ENCODE peak calls at places on chromosomes 12 and 14, in five cellular contexts. C is GM12878; S is skeletal muscle cell; Y is CD4-positive, CD25-positive, alpha-beta regulatory T cell; L is psoas muscle. I is an unnamed sample.
A peak's percentile ranks its signal among the peaks of the same experiment; 100 is the strongest.

GRCh38 chr12:51536159-51536558 is 54.9 kb upstream of the SCN8A start:
- DNase-seq in C (no peak), S (no peak), Y (no peak), L (no peak), I (no peak)

GRCh38 chr12:22410497-22410896 is 76.0 kb upstream of the ST8SIA1 start:
- DNase-seq in S (no peak), Y (no peak), C (no peak), L (no peak), I (no peak)

GRCh38 chr14:104746071-104746545 is 6.8 kb upstream of the SIVA1 start:
- DNase-seq in S (no peak), Y (no peak), L (peak; percentile 48), C (peak; percentile 16), I (no peak)

GRCh38 chr12:40980346-40981005 is 207.6 kb upstream of the PDZRN4 start:
- DNase-seq in L (no peak), C (no peak), Y (no peak), S (no peak), I (no peak)

GRCh38 chr12:96425973-96426372 is 25.7 kb upstream of the CDK17 start:
- DNase-seq in Y (no peak), L (no peak), S (peak; percentile 69), C (no peak), I (no peak)

GRCh38 chr12:115320967-115321366 is 637.0 kb upstream of the TBX3 start:
- DNase-seq in C (no peak), S (no peak), Y (no peak), L (peak; percentile 71), I (no peak)

GRCh38 chr12:232731-233614 is 19.0 kb upstream of the SLC6A12 start:
- DNase-seq in S (no peak), Y (no peak), C (no peak), L (no peak), I (no peak)

GRCh38 chr12:50569876-50570275 is 65.1 kb downstream of the DIP2B start:
- DNase-seq in Y (no peak), S (no peak), L (no peak), C (no peak), I (no peak)

GRCh38 chr14:104614126-104614812 is 9.7 kb upstream of the TMEM179 start:
- DNase-seq in C (no peak), S (no peak), Y (no peak), L (no peak), I (no peak)

GRCh38 chr14:96568646-96569045 is 66.5 kb downstream of the PAPOLA start:
- DNase-seq in Y (no peak), L (no peak), C (no peak), S (no peak), I (no peak)

GRCh38 chr14:77601846-77602609 is 14.4 kb downstream of the SPTLC2 start:
- DNase-seq in L (no peak), S (no peak), Y (no peak), C (no peak), I (no peak)

GRCh38 chr14:100828448-100828834 is 2.5 kb downstream of the MEG3 start:
- DNase-seq in Y (no peak), S (no peak), L (no peak), C (no peak), I (no peak)

DNA sequence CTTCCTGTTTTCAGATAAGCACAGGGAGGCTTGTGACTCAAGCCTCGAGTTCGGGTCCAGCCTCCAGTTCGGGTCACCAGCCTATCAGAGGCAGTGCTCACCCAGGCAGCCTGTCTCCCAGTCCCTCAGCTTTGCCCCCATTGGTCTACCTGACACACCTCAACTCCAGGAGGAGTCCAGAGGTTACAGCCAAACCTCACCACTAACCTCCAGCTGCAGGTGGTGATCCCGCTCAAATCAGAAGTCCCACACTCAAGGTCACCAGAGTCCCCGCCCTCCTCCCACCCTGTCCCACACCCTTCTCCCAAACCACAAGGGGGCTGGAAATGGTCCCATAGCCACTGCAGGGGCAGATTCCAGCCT is 42.1 kb downstream of the KDM2B start:
- DNase-seq in L (no peak), C (no peak), S (no peak), Y (no peak), I (no peak)
- H3K4me3 ChIP-seq in L (peak overlapping the region; percentile 95), C (peak overlapping the region; percentile 78), S (no peak overlapping the region), Y (peak overlapping the region; percentile 64), I (peak overlapping the region; percentile 39)

DNA sequence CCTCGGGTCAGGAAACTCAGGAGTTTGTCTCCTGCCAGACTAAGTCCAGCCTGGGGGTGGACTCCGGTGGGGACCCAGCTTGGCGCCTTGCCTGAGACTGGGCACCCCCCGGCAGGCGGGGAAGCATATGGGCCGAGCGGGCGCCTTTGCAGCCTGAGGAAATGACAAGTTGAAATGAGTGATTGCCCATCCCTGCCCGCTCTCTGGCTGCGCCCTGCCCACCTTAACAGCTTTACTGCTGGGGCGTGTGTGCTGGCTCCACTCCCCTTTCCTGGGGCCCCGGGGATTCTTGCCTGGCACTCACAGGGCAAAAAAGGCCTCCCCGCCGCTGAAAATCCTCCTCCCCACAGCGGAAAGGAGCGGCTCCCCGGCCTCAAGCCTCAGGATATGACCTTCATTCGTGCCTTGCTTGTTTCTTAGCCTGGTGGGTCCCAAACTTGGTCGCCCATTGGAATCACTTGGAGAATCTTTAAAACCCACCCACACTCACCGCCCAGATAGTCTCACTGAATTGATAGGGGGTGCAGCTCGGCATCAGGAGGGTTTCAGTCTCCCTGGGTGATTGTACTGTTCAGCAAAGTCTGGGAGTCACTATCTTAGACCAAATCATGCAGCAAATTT is 1.5 kb downstream of the RFLNA start:
- DNase-seq in S (no peak), L (peak; percentile 51), Y (no peak), C (no peak), I (no peak)
- H3K4me3 ChIP-seq in S (peak overlapping the region; percentile 47), L (no peak overlapping the region), Y (no peak overlapping the region), C (no peak overlapping the region), I (no peak overlapping the region)

GRCh38 chr12:130952545-130952954 is 1.2 kb upstream of the ADGRD1 start:
- DNase-seq in Y (no peak), S (no peak), C (no peak), L (no peak), I (no peak)
- H3K4me3 ChIP-seq in Y (no peak overlapping the region), S (no peak overlapping the region), C (no peak overlapping the region), L (no peak overlapping the region), I (no peak overlapping the region)

GRCh38 chr12:7934153-7934552 is 1.8 kb downstream of the SLC2A3 start:
- DNase-seq in S (no peak), Y (no peak), C (no peak), L (no peak), I (no peak)

GRCh38 chr12:7933255-7933726 is 2.7 kb downstream of the SLC2A3 start:
- DNase-seq in L (peak; percentile 80), Y (peak; percentile 60), S (peak; percentile 87), C (peak; percentile 79), I (peak; percentile 85)

GRCh38 chr12:7935464-7935772 is 569 bp downstream of the SLC2A3 start:
- DNase-seq in L (no peak), S (no peak), Y (no peak), C (no peak), I (no peak)

GRCh38 chr12:7935773-7936581 is at the start of gene SLC2A3:
- DNase-seq in C (peak; percentile 65), S (peak; percentile 90), L (peak; percentile 55), Y (peak; percentile 75), I (peak; percentile 94)

DNA sequence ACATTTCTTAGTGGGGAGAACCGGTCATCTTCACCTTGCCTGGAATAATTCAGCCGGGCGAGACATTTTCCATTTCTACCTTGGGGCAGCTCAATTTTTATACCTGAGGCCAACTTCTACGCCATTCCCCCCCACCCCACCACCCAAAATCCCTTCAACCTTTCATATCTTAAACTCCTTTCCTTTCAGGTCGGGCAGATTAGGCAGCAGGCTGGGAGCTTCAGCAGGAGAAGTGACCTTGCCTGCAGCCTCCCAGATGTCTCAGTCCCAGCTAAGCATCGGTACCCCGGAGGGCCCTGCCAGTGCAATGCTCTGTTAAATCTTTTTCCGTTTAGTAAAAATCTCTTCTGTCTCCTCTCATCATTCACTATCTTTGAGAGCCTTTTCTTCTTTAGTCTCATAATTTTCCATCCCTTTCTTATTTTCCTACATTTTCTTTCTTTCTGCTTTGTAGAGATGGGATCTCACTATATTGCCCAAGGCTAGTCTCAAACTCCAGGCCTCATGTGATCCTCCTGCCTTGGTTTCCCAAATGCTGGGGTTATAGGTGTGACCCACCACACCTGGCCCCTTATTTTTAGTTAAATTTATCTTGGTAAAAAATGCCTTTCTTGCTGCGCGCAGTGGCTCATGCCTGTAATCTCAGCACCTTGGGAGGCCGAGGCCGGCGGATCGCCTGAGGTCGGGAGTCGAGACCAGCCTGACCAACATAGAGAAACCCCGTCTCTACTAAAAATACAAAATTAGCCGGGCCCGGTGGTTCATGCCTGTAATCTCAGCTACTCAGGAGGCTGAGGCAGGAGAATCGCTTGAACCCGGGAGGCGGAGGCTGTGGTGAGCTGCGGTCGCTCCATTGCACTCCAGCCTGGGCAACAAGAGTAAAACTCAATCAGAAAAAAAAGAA is 1.2 kb downstream of the SLC2A3 start:
- DNase-seq in S (no peak), L (no peak), C (no peak), Y (no peak), I (no peak)
- H3K4me3 ChIP-seq in S (peak overlapping the region; percentile 90), L (peak overlapping the region; percentile 66), C (peak overlapping the region; percentile 83), Y (peak overlapping the region; percentile 100), I (peak overlapping the region; percentile 98)

DNA sequence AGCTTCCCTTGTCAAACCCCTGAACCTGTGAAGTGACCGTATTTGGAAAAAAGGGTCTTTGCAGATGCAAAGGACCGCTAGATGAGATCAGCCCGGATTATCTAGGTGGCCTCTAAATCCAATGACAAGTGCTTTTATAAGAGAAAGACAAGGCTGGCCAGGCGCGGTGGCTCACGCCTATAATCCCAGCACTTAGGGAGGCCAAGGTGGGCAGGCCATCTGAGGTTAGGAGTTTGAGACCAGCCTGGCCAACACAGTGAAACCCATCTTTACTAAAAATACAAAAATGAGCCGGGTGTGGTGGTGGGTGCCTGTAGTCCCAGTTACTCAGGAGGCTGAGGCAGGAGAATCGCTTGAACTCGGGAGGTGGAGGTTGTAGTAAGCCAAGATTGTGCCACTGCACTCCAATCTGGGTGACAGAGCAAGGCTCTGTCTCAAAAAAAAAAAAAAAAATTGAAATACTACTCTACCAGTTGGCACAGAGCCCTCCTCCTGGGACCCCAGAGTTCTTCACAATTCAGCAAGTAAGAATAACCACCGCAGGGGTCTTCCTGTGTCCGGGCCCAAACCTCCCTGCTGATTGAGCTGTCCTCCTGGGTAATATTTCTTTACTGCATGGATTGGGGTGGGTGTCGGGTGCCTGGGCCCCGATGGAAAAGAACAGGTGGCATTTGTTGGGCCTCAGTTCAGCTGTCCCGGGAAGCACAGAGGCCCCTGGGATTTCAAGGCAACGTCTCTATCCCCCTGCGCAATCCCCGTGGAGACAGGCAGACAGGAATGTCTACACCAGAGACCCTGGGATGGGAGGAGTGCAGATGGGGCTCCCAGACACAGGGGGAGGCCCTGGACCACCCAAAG is 32.3 kb upstream of the VPS37B start:
- DNase-seq in L (no peak), S (peak; percentile 17), Y (no peak), C (no peak), I (no peak)
- H3K4me3 ChIP-seq in L (no peak overlapping the region), S (no peak overlapping the region), Y (no peak overlapping the region), C (no peak overlapping the region), I (no peak overlapping the region)